ENCODE peak calls at places on chromosome 1, in four cellular contexts. F, A, S and L are unnamed samples.

GRCh38 chr1:36776949-36777348 is 257.4 kb downstream of the GRIK3 start:
- DNase-seq in F (no peak), A (no peak), S (no peak), L (no peak)

GRCh38 chr1:169484683-169485426 is 889 bp downstream of the SLC19A2 start:
- DNase-seq in F (no peak), A (no peak), S (peak), L (no peak)

GRCh38 chr1:65813956-65814355 is 21.3 kb downstream of the PDE4B start:
- DNase-seq in F (no peak), A (no peak), S (no peak), L (no peak)

GRCh38 chr1:64980745-64981601 is 14.6 kb upstream of the JAK1 start:
- DNase-seq in F (no peak), A (no peak), S (no peak), L (no peak)

GRCh38 chr1:36520771-36521420 is 38.2 kb upstream of the CSF3R start:
- DNase-seq in F (no peak), A (no peak), S (no peak), L (no peak)

GRCh38 chr1:22252902-22253790 is 110.2 kb upstream of the WNT4 start:
- DNase-seq in F (no peak), A (no peak), S (no peak), L (no peak)

GRCh38 chr1:5637171-5637570 is 355.1 kb downstream of the NPHP4 start:
- DNase-seq in F (no peak), A (no peak), S (no peak), L (peak)

GRCh38 chr1:11550664-11551283 is 71.8 kb downstream of the DISP3 start:
- DNase-seq in F (no peak), A (no peak), S (peak), L (peak)

GRCh38 chr1:95650631-95651030 is 416.6 kb downstream of the RWDD3 start:
- DNase-seq in F (no peak), A (no peak), S (no peak), L (no peak)

GRCh38 chr1:90723561-90724108 is 6.5 kb upstream of the BARHL2 start:
- DNase-seq in F (no peak), A (no peak), S (no peak), L (no peak)

GRCh38 chr1:232553050-232553754 is 76.7 kb downstream of the SIPA1L2 start:
- DNase-seq in F (no peak), A (no peak), S (no peak), L (no peak)

GRCh38 chr1:39996396-39997004 is 41.6 kb downstream of the MFSD2A start:
- DNase-seq in F (no peak), A (no peak), S (no peak), L (no peak)

GRCh38 chr1:15579683-15580047 is 5.2 kb downstream of the AGMAT start:
- DNase-seq in F (peak), A (peak), S (no peak), L (no peak)

GRCh38 chr1:182709225-182709764 is 24.9 kb upstream of the RGS8 start:
- DNase-seq in F (no peak), A (no peak), S (no peak), L (no peak)

GRCh38 chr1:40094481-40095110 is 2.5 kb downstream of the PPT1 start:
- DNase-seq in F (no peak), A (no peak), S (no peak), L (peak)

GRCh38 chr1:43367904-43368645 is at the start of gene ELOVL1:
- DNase-seq in F (peak), A (peak), S (peak), L (peak)
- TF ChIP-seq SPI1 in F (peak), A (peak), S (peak), L (peak)

GRCh38 chr1:196774603-196775002 is at the start of gene CFHR3:
- DNase-seq in F (no peak), A (no peak), S (no peak), L (no peak)

GRCh38 chr1:196774195-196774594 is 445 bp upstream of the CFHR3 start:
- DNase-seq in F (no peak), A (no peak), S (no peak), L (no peak)

GRCh38 chr1:196779093-196779492 is 4.5 kb downstream of the CFHR3 start:
- DNase-seq in F (no peak), A (no peak), S (no peak), L (no peak)

GRCh38 chr1:196777603-196778002 is 3.0 kb downstream of the CFHR3 start:
- DNase-seq in F (no peak), A (no peak), S (no peak), L (no peak)

GRCh38 chr1:196773713-196774112 is 927 bp upstream of the CFHR3 start:
- DNase-seq in F (no peak), A (no peak), S (no peak), L (no peak)
- TF ChIP-seq SPI1 in F (no peak), A (no peak), S (no peak), L (no peak)

GRCh38 chr1:161177936-161178244 is 583 bp upstream of the B4GALT3 start:
- DNase-seq in F (no peak), A (no peak), S (no peak), L (no peak)

GRCh38 chr1:161177112-161177935 is at the start of gene B4GALT3:
- DNase-seq in F (no peak), A (peak), S (peak), L (peak)

GRCh38 chr1:161174911-161175310 is 2.4 kb downstream of the B4GALT3 start:
- DNase-seq in F (no peak), A (no peak), S (no peak), L (no peak)

GRCh38 chr1:161175771-161176453 is 1.4 kb downstream of the B4GALT3 start:
- DNase-seq in F (no peak), A (peak), S (no peak), L (no peak)

GRCh38 chr1:161176468-161177111 is 717 bp downstream of the B4GALT3 start:
- DNase-seq in F (no peak), A (no peak), S (no peak), L (no peak)
- TF ChIP-seq SPI1 in F (no peak), A (no peak), S (no peak), L (no peak)

DNA sequence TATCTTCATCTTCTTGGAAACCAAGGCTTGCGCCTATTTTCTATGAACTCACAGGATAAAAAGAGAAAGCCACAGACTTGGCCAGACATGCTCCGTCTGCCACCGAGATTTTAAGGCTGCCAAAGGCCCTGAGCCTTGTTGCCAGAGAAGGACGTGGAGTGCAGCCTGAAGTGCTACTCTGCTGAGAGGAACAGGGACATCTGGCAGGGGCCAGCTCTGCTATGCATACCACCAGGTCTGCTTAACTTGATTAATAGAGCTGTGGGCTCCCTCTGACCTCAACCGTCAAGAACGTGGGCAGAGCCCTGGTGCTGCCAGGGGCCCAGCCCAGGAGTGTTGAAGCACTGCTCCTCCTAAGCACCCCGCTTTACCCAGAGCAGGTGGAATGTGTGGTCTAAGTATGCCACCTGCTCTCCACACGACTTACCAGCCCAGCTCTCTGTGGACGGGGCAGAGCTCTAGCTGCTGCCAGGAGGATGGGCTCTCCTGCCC is 10.5 kb downstream of the HCRTR1 start:
- DNase-seq in F (no peak), A (no peak), S (no peak), L (no peak)
- TF ChIP-seq SPI1 in F (no peak), A (no peak), S (no peak), L (no peak)